ENCODE peak calls at places on chromosomes 3 and 15, in eight cellular contexts. One of them, this sample, is unnamed.

GRCh38 chr3:128714887-128715496 is 11.0 kb upstream of the RAB7A start:
- DNase-seq in adrenal gland: peak
- DNase-seq in A549: no peak
- DNase-seq in ovary: no peak
- DNase-seq in esophagus muscularis mucosa: no peak
- DNase-seq in NB4: peak
- DNase-seq in IMR-90: no peak
- DNase-seq in H1: no peak
- DNase-seq in this sample: no peak

GRCh38 chr15:82021992-82022391 is 23.8 kb downstream of the MEX3B start:
- DNase-seq in adrenal gland: no peak
- DNase-seq in A549: no peak
- DNase-seq in ovary: peak
- DNase-seq in esophagus muscularis mucosa: no peak
- DNase-seq in NB4: no peak
- DNase-seq in IMR-90: peak
- DNase-seq in H1: no peak
- DNase-seq in this sample: no peak

GRCh38 chr3:13263770-13264467 is 156.2 kb downstream of the NUP210 start:
- DNase-seq in adrenal gland: peak
- DNase-seq in A549: no peak
- DNase-seq in ovary: no peak
- DNase-seq in esophagus muscularis mucosa: no peak
- DNase-seq in NB4: no peak
- DNase-seq in IMR-90: no peak
- DNase-seq in H1: no peak
- DNase-seq in this sample: no peak

GRCh38 chr3:65714138-65714537 is 324.6 kb downstream of the MAGI1 start:
- DNase-seq in adrenal gland: peak
- DNase-seq in A549: no peak
- DNase-seq in ovary: peak
- DNase-seq in esophagus muscularis mucosa: no peak
- DNase-seq in NB4: no peak
- DNase-seq in IMR-90: peak
- DNase-seq in H1: no peak
- DNase-seq in this sample: no peak

GRCh38 chr15:81749667-81750360 is 296.0 kb downstream of the MEX3B start:
- DNase-seq in adrenal gland: no peak
- DNase-seq in A549: no peak
- DNase-seq in ovary: peak
- DNase-seq in esophagus muscularis mucosa: no peak
- DNase-seq in NB4: no peak
- DNase-seq in IMR-90: no peak
- DNase-seq in H1: no peak
- DNase-seq in this sample: no peak

GRCh38 chr3:120052225-120052624 is 42.0 kb downstream of the GSK3B start:
- DNase-seq in adrenal gland: no peak
- DNase-seq in A549: no peak
- DNase-seq in ovary: no peak
- DNase-seq in esophagus muscularis mucosa: no peak
- DNase-seq in NB4: no peak
- DNase-seq in IMR-90: no peak
- DNase-seq in H1: no peak
- DNase-seq in this sample: no peak

GRCh38 chr3:107690522-107691138 is 167.9 kb downstream of the BBX start:
- DNase-seq in adrenal gland: no peak
- DNase-seq in A549: peak
- DNase-seq in ovary: no peak
- DNase-seq in esophagus muscularis mucosa: no peak
- DNase-seq in NB4: peak
- DNase-seq in IMR-90: peak
- DNase-seq in H1: no peak
- DNase-seq in this sample: peak

GRCh38 chr3:153313307-153313945 is 151.4 kb downstream of the RAP2B start:
- DNase-seq in adrenal gland: no peak
- DNase-seq in A549: no peak
- DNase-seq in ovary: no peak
- DNase-seq in esophagus muscularis mucosa: no peak
- DNase-seq in NB4: no peak
- DNase-seq in IMR-90: peak
- DNase-seq in H1: no peak
- DNase-seq in this sample: no peak

GRCh38 chr3:10375296-10376053 is 54.6 kb upstream of the SEC13 start:
- DNase-seq in adrenal gland: no peak
- DNase-seq in A549: no peak
- DNase-seq in ovary: no peak
- DNase-seq in esophagus muscularis mucosa: no peak
- DNase-seq in NB4: no peak
- DNase-seq in IMR-90: no peak
- DNase-seq in H1: no peak
- DNase-seq in this sample: no peak

GRCh38 chr3:119731545-119732343 is 28.9 kb downstream of the CFAP91 start:
- DNase-seq in adrenal gland: peak
- DNase-seq in A549: no peak
- DNase-seq in ovary: no peak
- DNase-seq in esophagus muscularis mucosa: no peak
- DNase-seq in NB4: no peak
- DNase-seq in IMR-90: peak
- DNase-seq in H1: no peak
- DNase-seq in this sample: no peak

GRCh38 chr3:133840055-133840737 is 34.6 kb downstream of the SRPRB start:
- DNase-seq in adrenal gland: no peak
- DNase-seq in A549: no peak
- DNase-seq in ovary: no peak
- DNase-seq in esophagus muscularis mucosa: no peak
- DNase-seq in NB4: no peak
- DNase-seq in IMR-90: no peak
- DNase-seq in H1: no peak
- DNase-seq in this sample: no peak

GRCh38 chr15:88913017-88913849 is at the start of gene MFGE8:
- DNase-seq in adrenal gland: peak
- DNase-seq in A549: peak
- DNase-seq in ovary: peak
- DNase-seq in esophagus muscularis mucosa: peak
- DNase-seq in NB4: peak
- DNase-seq in IMR-90: peak
- DNase-seq in H1: peak
- DNase-seq in this sample: peak
- TF ChIP-seq POLR2A in adrenal gland: peak
- TF ChIP-seq POLR2A in A549: peak
- TF ChIP-seq POLR2A in ovary: peak
- TF ChIP-seq POLR2A in esophagus muscularis mucosa: peak
- TF ChIP-seq POLR2A in NB4: no peak
- TF ChIP-seq POLR2A in IMR-90: peak
- TF ChIP-seq POLR2A in H1: peak
- TF ChIP-seq POLR2A in this sample: peak

DNA sequence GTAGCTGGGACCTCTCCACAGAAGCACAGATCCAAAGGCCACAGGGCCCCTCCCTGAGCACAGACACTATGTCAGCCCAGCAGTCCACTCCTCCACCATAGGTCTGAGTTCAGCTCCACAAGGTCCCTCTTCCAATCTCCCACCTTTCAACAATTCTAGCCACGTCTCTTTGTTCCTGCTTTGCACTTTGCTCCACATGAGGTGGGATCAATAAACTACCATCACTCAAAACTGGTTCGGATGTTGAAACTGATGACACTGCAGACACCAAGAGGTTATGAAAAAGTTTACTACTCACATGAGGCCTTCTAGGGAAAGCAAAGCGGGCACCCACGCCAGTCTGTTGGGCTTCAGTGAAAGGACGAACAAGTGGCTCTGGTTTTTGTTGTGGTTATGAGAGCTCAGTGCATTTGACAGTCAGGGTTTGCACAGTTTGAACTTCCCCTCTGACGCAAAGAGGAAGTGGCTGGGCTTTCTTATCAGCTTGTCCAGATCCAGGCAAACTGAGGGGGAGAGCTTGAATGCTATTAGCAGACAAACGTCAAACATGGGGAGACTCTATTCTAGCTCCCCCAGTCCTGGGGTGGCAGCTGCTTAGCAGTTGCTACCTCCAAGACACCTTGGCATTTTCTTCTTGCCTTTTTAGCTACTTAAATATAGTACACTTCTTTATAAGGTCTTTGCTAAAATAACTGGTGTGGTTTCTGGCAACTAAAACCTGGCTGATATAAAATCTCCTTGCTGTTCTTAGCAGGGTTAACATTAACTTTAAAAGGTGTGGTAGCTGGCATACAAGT is 37.8 kb downstream of the ZNF445 start:
- DNase-seq in adrenal gland: peak
- DNase-seq in A549: no peak
- DNase-seq in ovary: peak
- DNase-seq in esophagus muscularis mucosa: peak
- DNase-seq in NB4: peak
- DNase-seq in IMR-90: peak
- DNase-seq in H1: no peak
- DNase-seq in this sample: peak
- TF ChIP-seq POLR2A in adrenal gland: peak
- TF ChIP-seq POLR2A in A549: no peak
- TF ChIP-seq POLR2A in ovary: peak
- TF ChIP-seq POLR2A in esophagus muscularis mucosa: no peak
- TF ChIP-seq POLR2A in NB4: peak
- TF ChIP-seq POLR2A in IMR-90: no peak
- TF ChIP-seq POLR2A in H1: no peak
- TF ChIP-seq POLR2A in this sample: peak

GRCh38 chr15:67100808-67101581 is 35.6 kb downstream of the SMAD3 start:
- DNase-seq in adrenal gland: no peak
- DNase-seq in A549: no peak
- DNase-seq in ovary: no peak
- DNase-seq in esophagus muscularis mucosa: no peak
- DNase-seq in NB4: no peak
- DNase-seq in IMR-90: no peak
- DNase-seq in H1: no peak
- DNase-seq in this sample: no peak
- TF ChIP-seq POLR2A in adrenal gland: no peak
- TF ChIP-seq POLR2A in A549: no peak
- TF ChIP-seq POLR2A in ovary: no peak
- TF ChIP-seq POLR2A in esophagus muscularis mucosa: no peak
- TF ChIP-seq POLR2A in NB4: no peak
- TF ChIP-seq POLR2A in IMR-90: no peak
- TF ChIP-seq POLR2A in H1: no peak
- TF ChIP-seq POLR2A in this sample: no peak

DNA sequence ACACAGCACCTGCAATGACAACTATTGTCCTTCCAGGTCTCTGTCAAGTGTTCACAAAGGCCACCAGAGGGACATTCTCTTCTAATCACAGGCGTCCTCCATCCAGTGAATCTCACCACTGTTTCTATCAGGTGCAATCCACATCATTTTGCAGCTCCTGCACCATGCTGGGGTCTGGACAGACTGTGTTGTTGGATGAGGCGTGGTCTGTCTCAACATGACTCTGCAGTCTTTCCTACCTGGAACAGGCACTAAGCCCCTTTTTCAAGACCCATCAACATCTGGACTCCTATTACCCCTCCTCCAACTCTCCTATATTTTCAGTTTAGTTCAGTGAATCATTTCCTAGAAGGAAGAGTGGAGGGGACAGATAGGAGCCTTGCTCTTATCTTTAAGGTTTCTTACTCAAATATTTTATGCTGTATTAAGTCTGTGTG is 31.5 kb upstream of the VEPH1 start:
- DNase-seq in adrenal gland: no peak
- DNase-seq in A549: no peak
- DNase-seq in ovary: no peak
- DNase-seq in esophagus muscularis mucosa: no peak
- DNase-seq in NB4: no peak
- DNase-seq in IMR-90: no peak
- DNase-seq in H1: no peak
- DNase-seq in this sample: no peak
- TF ChIP-seq POLR2A in adrenal gland: no peak
- TF ChIP-seq POLR2A in A549: no peak
- TF ChIP-seq POLR2A in ovary: no peak
- TF ChIP-seq POLR2A in esophagus muscularis mucosa: no peak
- TF ChIP-seq POLR2A in NB4: no peak
- TF ChIP-seq POLR2A in IMR-90: no peak
- TF ChIP-seq POLR2A in H1: no peak
- TF ChIP-seq POLR2A in this sample: no peak

GRCh38 chr3:69805491-69805890 is 66.2 kb downstream of the MITF start:
- DNase-seq in adrenal gland: no peak
- DNase-seq in A549: no peak
- DNase-seq in ovary: no peak
- DNase-seq in esophagus muscularis mucosa: no peak
- DNase-seq in NB4: no peak
- DNase-seq in IMR-90: no peak
- DNase-seq in H1: no peak
- DNase-seq in this sample: no peak

GRCh38 chr3:69806735-69807438 is 67.6 kb downstream of the MITF start:
- DNase-seq in adrenal gland: no peak
- DNase-seq in A549: no peak
- DNase-seq in ovary: no peak
- DNase-seq in esophagus muscularis mucosa: no peak
- DNase-seq in NB4: no peak
- DNase-seq in IMR-90: peak
- DNase-seq in H1: no peak
- DNase-seq in this sample: no peak

GRCh38 chr3:69803871-69804270 is 64.6 kb downstream of the MITF start:
- DNase-seq in adrenal gland: no peak
- DNase-seq in A549: no peak
- DNase-seq in ovary: no peak
- DNase-seq in esophagus muscularis mucosa: no peak
- DNase-seq in NB4: no peak
- DNase-seq in IMR-90: peak
- DNase-seq in H1: no peak
- DNase-seq in this sample: no peak

GRCh38 chr3:69809076-69809835 is 70.0 kb downstream of the MITF start:
- DNase-seq in adrenal gland: no peak
- DNase-seq in A549: no peak
- DNase-seq in ovary: no peak
- DNase-seq in esophagus muscularis mucosa: no peak
- DNase-seq in NB4: no peak
- DNase-seq in IMR-90: peak
- DNase-seq in H1: no peak
- DNase-seq in this sample: peak

DNA sequence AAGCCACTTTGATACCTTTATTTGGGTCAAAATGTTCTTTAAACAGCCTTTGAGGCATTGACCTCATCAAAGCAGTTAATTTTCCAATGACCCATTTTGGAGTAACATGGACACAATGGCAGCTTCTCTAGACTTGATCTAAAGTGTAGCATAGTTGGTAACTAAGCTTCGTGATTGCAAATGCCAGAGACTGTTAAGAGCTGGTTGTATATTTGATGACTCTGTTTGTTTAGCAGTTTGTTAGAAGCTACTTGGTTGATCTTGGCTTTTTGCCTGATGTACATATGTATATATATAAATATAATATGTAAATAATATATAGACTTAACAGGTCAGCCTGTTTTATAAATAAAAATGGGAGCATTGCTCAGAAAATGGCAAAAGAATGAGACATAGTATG is 68.4 kb downstream of the MITF start:
- DNase-seq in adrenal gland: no peak
- DNase-seq in A549: no peak
- DNase-seq in ovary: no peak
- DNase-seq in esophagus muscularis mucosa: no peak
- DNase-seq in NB4: no peak
- DNase-seq in IMR-90: no peak
- DNase-seq in H1: no peak
- DNase-seq in this sample: no peak
- TF ChIP-seq POLR2A in adrenal gland: no peak
- TF ChIP-seq POLR2A in A549: no peak
- TF ChIP-seq POLR2A in ovary: no peak
- TF ChIP-seq POLR2A in esophagus muscularis mucosa: no peak
- TF ChIP-seq POLR2A in NB4: no peak
- TF ChIP-seq POLR2A in IMR-90: no peak
- TF ChIP-seq POLR2A in H1: no peak
- TF ChIP-seq POLR2A in this sample: no peak

GRCh38 chr3:186588619-186589018 is 18.1 kb downstream of the DNAJB11 start:
- DNase-seq in adrenal gland: no peak
- DNase-seq in A549: no peak
- DNase-seq in ovary: no peak
- DNase-seq in esophagus muscularis mucosa: no peak
- DNase-seq in NB4: no peak
- DNase-seq in IMR-90: no peak
- DNase-seq in H1: no peak
- DNase-seq in this sample: no peak
- TF ChIP-seq POLR2A in adrenal gland: no peak
- TF ChIP-seq POLR2A in A549: no peak
- TF ChIP-seq POLR2A in ovary: no peak
- TF ChIP-seq POLR2A in esophagus muscularis mucosa: no peak
- TF ChIP-seq POLR2A in NB4: no peak
- TF ChIP-seq POLR2A in IMR-90: no peak
- TF ChIP-seq POLR2A in H1: no peak
- TF ChIP-seq POLR2A in this sample: no peak